ENCODE peak calls at places on chromosomes 3 and 15, in eight cellular contexts. Z, V, A, Y, P, M, E and F are unnamed samples. For H3K4me1, the result is how much of the 10 kb centered on the place peaks cover.

GRCh38 chr3:69012111-69012835 is 1.2 kb downstream of the EOGT start:
- DNase-seq in Z (peak), A (peak), V (peak), P (no peak), E (peak), Y (peak), M (peak), F (peak)

GRCh38 chr15:58285212-58285920 is 146.4 kb upstream of the LIPC start:
- DNase-seq in M (no peak), V (no peak), P (no peak), E (no peak), Y (no peak), A (no peak), Z (no peak), F (no peak)

GRCh38 chr3:172341482-172342059 is 106.7 kb downstream of the GHSR start:
- DNase-seq in A (peak), Z (no peak), Y (peak), M (peak), P (peak), E (no peak), V (no peak), F (no peak)

GRCh38 chr15:39599871-39600270 is 19.0 kb downstream of the THBS1 start:
- DNase-seq in V (no peak), Y (peak), Z (no peak), E (no peak), P (no peak), M (no peak), A (no peak), F (no peak)

GRCh38 chr15:85404922-85405293 is 24.5 kb downstream of the AKAP13 start:
- DNase-seq in M (no peak), P (no peak), A (no peak), Y (peak), V (no peak), E (no peak), Z (no peak), F (no peak)

GRCh38 chr15:80727196-80727595 is 32.1 kb downstream of the ABHD17C start:
- DNase-seq in Z (no peak), P (no peak), A (no peak), E (no peak), Y (no peak), M (no peak), V (no peak), F (no peak)

GRCh38 chr3:10998542-10998941 is 6.0 kb downstream of the SLC6A1 start:
- DNase-seq in Y (no peak), Z (no peak), P (no peak), A (no peak), E (no peak), V (no peak), M (no peak), F (no peak)

GRCh38 chr15:48984021-48984420 is 20.3 kb upstream of the SHC4 start:
- DNase-seq in P (no peak), V (no peak), M (no peak), Y (no peak), A (no peak), E (no peak), Z (no peak), F (no peak)

GRCh38 chr3:56336023-56336422 is 132.2 kb downstream of the ERC2 start:
- DNase-seq in Y (no peak), A (no peak), Z (no peak), M (no peak), P (no peak), V (no peak), E (no peak), F (no peak)

GRCh38 chr3:58722526-58722925 is 56.0 kb upstream of the FAM3D start:
- DNase-seq in Z (no peak), M (no peak), V (no peak), A (peak), E (no peak), Y (no peak), P (no peak), F (no peak)

GRCh38 chr3:160707187-160707789 is 30.3 kb downstream of the ARL14 start:
- DNase-seq in Z (peak), A (peak), E (no peak), V (no peak), M (peak), P (peak), Y (peak), F (peak)

GRCh38 chr3:177256991-177257390 is 59.7 kb upstream of the TBL1XR1 start:
- DNase-seq in M (no peak), Z (no peak), V (no peak), E (no peak), A (no peak), P (no peak), Y (no peak), F (no peak)

GRCh38 chr3:142436936-142437585 is 10.8 kb downstream of the XRN1 start:
- DNase-seq in A (no peak), E (no peak), M (no peak), V (no peak), Z (no peak), P (no peak), Y (no peak), F (no peak)

GRCh38 chr3:142429582-142429981 is 18.3 kb downstream of the XRN1 start:
- DNase-seq in Y (no peak), Z (no peak), P (no peak), M (no peak), V (no peak), E (no peak), A (no peak), F (no peak)

GRCh38 chr3:142433110-142433509 is 14.7 kb downstream of the XRN1 start:
- DNase-seq in P (no peak), V (no peak), Z (no peak), E (no peak), M (no peak), A (no peak), Y (no peak), F (no peak)

DNA sequence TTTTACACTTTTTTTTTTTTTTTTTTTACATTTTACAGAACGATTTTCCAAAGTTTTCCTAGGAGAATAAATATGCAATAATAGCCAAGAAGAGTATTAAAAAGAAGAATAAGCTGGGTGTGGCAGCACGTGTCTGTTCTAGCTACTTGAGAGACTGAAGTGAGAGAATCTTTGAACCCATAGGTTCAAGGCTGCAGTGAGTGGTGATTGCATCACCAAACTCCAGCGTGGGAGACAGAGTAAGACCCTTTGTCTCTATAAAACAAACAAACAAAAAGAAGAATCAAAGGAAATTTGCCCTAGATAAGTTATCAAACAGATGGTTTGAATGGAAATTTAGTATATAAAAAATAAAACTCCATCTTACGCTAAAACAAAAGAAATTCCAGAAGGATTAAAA is 13.3 kb downstream of the XRN1 start:
- DNase-seq in Y (peak), V (no peak), A (no peak), Z (no peak), M (no peak), E (no peak), P (no peak), F (no peak)
- H3K4me1 ChIP-seq in Y (under half), V (under half), A (under half), Z (under half), M (under half), E (under half), P (under half), F (under half)

GRCh38 chr15:100340721-100341661 is 784 bp downstream of the ADAMTS17 start:
- DNase-seq in V (no peak), M (peak), Y (no peak), Z (no peak), P (no peak), E (no peak), A (no peak), F (peak)

GRCh38 chr15:100338971-100339444 is 2.8 kb downstream of the ADAMTS17 start:
- DNase-seq in A (peak), E (no peak), Y (peak), P (no peak), M (peak), Z (peak), V (peak), F (peak)

GRCh38 chr15:100343251-100343650 is 1.5 kb upstream of the ADAMTS17 start:
- DNase-seq in Y (no peak), A (no peak), Z (no peak), P (no peak), V (no peak), E (no peak), M (no peak), F (no peak)

GRCh38 chr15:100339999-100340398 is 1.8 kb downstream of the ADAMTS17 start:
- DNase-seq in V (no peak), Y (no peak), A (no peak), P (no peak), Z (no peak), M (peak), E (no peak), F (no peak)

DNA sequence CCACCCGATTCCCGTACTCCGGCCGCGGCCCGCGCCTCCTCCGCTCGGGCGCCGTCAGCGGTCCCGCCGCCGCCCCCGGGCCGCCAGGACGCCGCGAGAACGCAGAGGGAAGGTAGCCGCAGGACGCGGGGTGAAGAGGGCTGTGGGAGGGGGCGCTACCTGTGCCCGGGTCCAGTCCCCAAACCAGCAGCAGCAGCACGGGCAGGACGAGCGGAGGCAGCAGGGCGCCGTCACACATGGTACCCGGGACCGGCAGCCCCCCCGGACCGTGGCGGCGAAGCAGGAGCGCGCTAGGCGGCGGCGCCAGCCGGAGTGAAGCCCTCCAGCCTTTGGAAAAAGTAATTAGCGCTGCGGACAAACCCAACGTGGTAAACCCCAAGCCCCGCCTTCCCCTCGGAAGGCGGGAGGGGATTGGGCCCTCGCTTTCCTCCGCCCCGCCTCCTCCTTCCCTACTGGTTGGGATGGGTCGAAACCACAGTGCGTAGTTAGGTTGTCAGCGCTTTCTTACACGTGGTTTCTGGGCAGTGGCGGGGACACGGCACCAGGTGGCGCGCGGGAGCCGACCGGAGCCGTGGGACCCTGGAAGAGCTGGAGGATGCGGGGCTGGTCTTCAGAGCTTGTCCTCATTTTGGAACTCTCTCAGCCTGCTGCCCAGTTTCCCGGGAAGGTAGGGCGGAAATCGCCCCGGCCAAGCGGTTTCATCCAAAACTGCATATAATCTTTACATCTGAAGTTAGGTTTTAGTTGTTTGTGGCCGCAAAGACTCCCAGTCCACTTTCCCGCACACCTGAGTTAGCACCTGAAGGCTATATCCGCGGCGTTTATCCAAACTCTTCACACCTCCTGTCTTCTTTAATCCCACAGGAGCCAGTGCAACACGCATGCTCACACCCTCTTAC is at the start of gene ADAMTS17:
- DNase-seq in Z (peak), M (peak), P (peak), A (peak), E (peak), V (peak), Y (peak), F (peak)
- TF ChIP-seq POLR2A in Z (peak), M (peak), P (no peak), A (peak), E (peak), V (peak), Y (no peak), F (peak)

GRCh38 chr15:82133251-82133650 is 87.4 kb upstream of the MEX3B start:
- DNase-seq in A (no peak), P (no peak), V (no peak), Y (no peak), E (no peak), Z (no peak), M (no peak), F (no peak)

GRCh38 chr15:82129769-82130168 is 84.0 kb upstream of the MEX3B start:
- DNase-seq in Y (no peak), V (no peak), A (no peak), Z (no peak), E (no peak), M (no peak), P (no peak), F (no peak)

GRCh38 chr15:82132742-82133141 is 86.9 kb upstream of the MEX3B start:
- DNase-seq in Y (no peak), M (no peak), P (no peak), E (no peak), V (no peak), Z (no peak), A (no peak), F (no peak)

GRCh38 chr15:82134426-82134825 is 88.6 kb upstream of the MEX3B start:
- DNase-seq in Z (no peak), A (no peak), Y (no peak), E (no peak), P (no peak), V (no peak), M (no peak), F (no peak)

DNA sequence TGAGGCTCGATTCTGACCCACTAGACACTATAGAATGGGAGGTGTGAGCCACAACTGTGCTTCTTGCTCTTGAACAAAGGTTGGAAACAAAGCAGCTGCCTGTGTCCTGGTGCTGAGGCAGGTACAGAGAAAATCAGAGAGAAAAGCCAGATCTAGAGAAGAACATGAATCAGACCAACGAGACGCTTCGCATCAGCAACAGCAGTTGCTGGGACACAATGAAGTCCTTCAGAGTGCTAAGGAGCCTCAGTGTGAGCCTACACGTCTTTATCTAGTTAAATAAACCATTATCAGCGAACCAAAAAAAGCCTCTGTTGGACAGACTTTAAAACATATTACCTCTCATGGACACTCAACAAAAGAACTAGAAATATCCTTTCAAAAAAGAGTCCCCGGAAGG is 86.3 kb upstream of the MEX3B start:
- DNase-seq in M (no peak), E (no peak), V (no peak), P (no peak), Z (no peak), Y (no peak), A (no peak), F (no peak)
- H3K4me1 ChIP-seq in M (under half), E (under half), V (under half), P (under half), Z (under half), Y (under half), A (under half), F (under half)

GRCh38 chr3:74059301-74059700 is 434.6 kb upstream of the PDZRN3 start:
- DNase-seq in Z (no peak), V (no peak), P (no peak), E (no peak), A (no peak), M (no peak), Y (no peak), F (no peak)

GRCh38 chr3:74054566-74054965 is 429.8 kb upstream of the PDZRN3 start:
- DNase-seq in Y (no peak), Z (no peak), E (no peak), M (no peak), V (no peak), P (no peak), A (no peak), F (no peak)

GRCh38 chr3:74057169-74057568 is 432.4 kb upstream of the PDZRN3 start:
- DNase-seq in V (no peak), A (no peak), E (no peak), Z (no peak), P (no peak), M (no peak), Y (no peak), F (no peak)

GRCh38 chr3:74053970-74054369 is 429.2 kb upstream of the PDZRN3 start:
- DNase-seq in Y (no peak), V (no peak), E (no peak), A (no peak), Z (no peak), M (no peak), P (no peak), F (no peak)

GRCh38 chr3:74055064-74055463 is 430.3 kb upstream of the PDZRN3 start:
- DNase-seq in Y (no peak), M (no peak), V (no peak), Z (no peak), A (no peak), P (no peak), E (no peak), F (no peak)
- TF ChIP-seq POLR2A in Y (no peak), M (no peak), V (no peak), Z (no peak), A (no peak), P (no peak), E (no peak), F (no peak)

GRCh38 chr15:68231102-68231818 is 1.7 kb upstream of the CLN6 start:
- DNase-seq in V (no peak), Y (no peak), P (no peak), A (peak), E (no peak), Z (no peak), M (no peak), F (no peak)
- H3K4me1 ChIP-seq in V (under half), Y (under half), P (under half), A (under half), E (under half), Z (under half), M (under half), F (under half)

DNA sequence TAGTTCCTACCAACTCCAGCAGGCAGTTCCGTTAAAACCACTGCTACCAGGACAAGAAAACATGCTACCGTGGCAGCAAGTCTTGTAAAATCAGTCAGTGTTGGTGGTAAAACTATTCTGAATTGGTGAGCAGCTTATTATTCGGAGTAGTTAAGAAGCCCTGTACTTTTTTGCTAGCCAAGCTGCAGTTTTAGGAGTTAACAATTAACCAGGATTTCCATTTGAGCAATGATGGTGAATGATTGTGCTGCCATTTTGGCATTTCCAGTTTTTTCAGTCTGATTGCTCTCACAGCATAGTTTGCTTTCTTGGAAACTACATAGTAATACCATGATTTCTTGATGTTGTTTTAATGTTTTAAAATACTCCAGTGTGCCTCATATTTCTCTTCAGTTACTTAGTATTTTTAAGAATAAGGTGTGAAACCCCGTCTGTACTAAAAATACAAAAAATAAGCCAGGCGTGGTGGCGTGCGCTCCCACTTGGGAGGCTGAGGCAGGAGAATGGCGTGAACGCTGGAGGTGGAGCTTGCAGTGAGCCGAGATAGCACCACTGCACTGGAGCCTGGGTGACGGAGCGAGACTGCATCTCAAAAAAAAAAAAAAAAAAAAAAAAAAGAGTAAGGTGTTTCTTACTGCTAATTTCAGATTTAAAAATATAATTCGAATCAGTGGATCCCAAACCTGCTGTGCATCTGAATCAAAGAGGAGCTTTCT is 43.8 kb upstream of the SCAANT1 start:
- DNase-seq in M (no peak), P (no peak), V (no peak), Z (no peak), Y (no peak), E (no peak), A (no peak), F (no peak)
- TF ChIP-seq POLR2A in M (no peak), P (no peak), V (no peak), Z (no peak), Y (no peak), E (no peak), A (no peak), F (no peak)